ENCODE peak calls at places on chromosome 16, in five cellular contexts. N is SK-N-SH treated with all-trans-retinoic acid at 6 μM for 48 hours; E is activated CD4-positive, CD25-positive, alpha-beta regulatory T cell treated with anti-CD3 and anti-CD28 coated beads, Interleukin-2, amount 50 U/mL, for 24 hours; R is heart right ventricle; P is K562. C is an unnamed sample.

GRCh38 chr16:23519282-23519681 is 9.0 kb upstream of the GGA2 start:
- ATAC-seq in E (no peak), N (peak), R (no peak), P (peak), C (no peak)

GRCh38 chr16:30741461-30741914 is 6.7 kb upstream of the PHKG2 start:
- ATAC-seq in N (peak), P (no peak), R (peak), E (no peak), C (peak)

GRCh38 chr16:48963306-48963705 is 318.3 kb downstream of the CBLN1 start:
- ATAC-seq in R (no peak), N (no peak), E (no peak), P (no peak), C (no peak)

GRCh38 chr16:21603920-21604319 is 4.5 kb downstream of the METTL9 start:
- ATAC-seq in P (peak), N (peak), R (no peak), E (no peak), C (no peak)

GRCh38 chr16:48082516-48082915 is 73.3 kb downstream of the ABCC12 start:
- ATAC-seq in E (no peak), N (no peak), P (no peak), R (peak), C (no peak)

GRCh38 chr16:69410285-69410990 is 14.0 kb upstream of the CYB5B start:
- ATAC-seq in R (no peak), E (no peak), N (peak), P (no peak), C (no peak)

GRCh38 chr16:46632778-46633733 is 11.9 kb upstream of the SHCBP1 start:
- ATAC-seq in N (no peak), E (no peak), P (peak), R (no peak), C (no peak)

GRCh38 chr16:57667069-57667525 is 1.0 kb upstream of the ADGRG3 start:
- ATAC-seq in R (peak), E (no peak), N (no peak), P (peak), C (peak)

GRCh38 chr16:25823891-25824290 is 132.1 kb downstream of the HS3ST4 start:
- ATAC-seq in R (no peak), N (no peak), P (no peak), E (no peak), C (no peak)

GRCh38 chr16:58500329-58501241 is 642 bp downstream of the NDRG4 start:
- ATAC-seq in E (no peak), N (peak), R (peak), P (no peak), C (no peak)

GRCh38 chr16:54772400-54772799 is 158.3 kb upstream of the IRX5 start:
- ATAC-seq in R (no peak), N (no peak), E (no peak), P (no peak), C (no peak)

GRCh38 chr16:31452631-31453106 is 6.6 kb upstream of the ARMC5 start:
- ATAC-seq in E (no peak), R (peak), N (peak), P (peak), C (peak)

GRCh38 chr16:424033-424622 is 1.3 kb upstream of the RAB11FIP3 start:
- ATAC-seq in P (no peak), N (peak), R (peak), E (no peak), C (peak)

GRCh38 chr16:87936375-87937230 is at the start of gene CA5A:
- ATAC-seq in E (no peak), P (peak), R (no peak), N (no peak), C (no peak)

GRCh38 chr16:57483725-57484514 is 2.4 kb downstream of the DOK4 start:
- ATAC-seq in R (no peak), N (no peak), E (no peak), P (no peak), C (no peak)

GRCh38 chr16:68272501-68273209 is 8.3 kb downstream of the SLC7A6 start:
- ATAC-seq in P (no peak), E (no peak), N (no peak), R (no peak), C (no peak)

GRCh38 chr16:70685061-70685937 is 554 bp downstream of the MTSS2 start:
- ATAC-seq in P (peak), N (no peak), R (no peak), E (peak), C (peak)

GRCh38 chr16:66935319-66936011 is at the start of gene CES2:
- ATAC-seq in R (peak), N (peak), E (no peak), P (peak), C (peak)

GRCh38 chr16:15639061-15639568 is 3.8 kb downstream of the MARF1 start:
- ATAC-seq in E (peak), P (no peak), N (no peak), R (no peak), C (no peak)

GRCh38 chr16:1991588-1992474 is 2.1 kb downstream of the SYNGR3 start:
- ATAC-seq in R (peak), E (peak), P (peak), N (no peak), C (peak)

GRCh38 chr16:87662254-87663204 is 60.2 kb downstream of the JPH3 start:
- ATAC-seq in N (no peak), E (no peak), P (no peak), R (no peak), C (no peak)

GRCh38 chr16:89443727-89444084 is 46.7 kb downstream of the ANKRD11 start:
- ATAC-seq in N (peak), P (no peak), R (peak), E (no peak), C (no peak)

GRCh38 chr16:15716694-15717447 is 66.8 kb downstream of the NDE1 start:
- ATAC-seq in P (no peak), E (no peak), N (no peak), R (no peak), C (no peak)

GRCh38 chr16:85515830-85516397 is 97.2 kb upstream of the GSE1 start:
- ATAC-seq in R (no peak), P (peak), N (no peak), E (no peak), C (no peak)